ENCODE peak calls at places on chromosomes 11 and 22, in four cellular contexts. One of them, this sample, is unnamed.

GRCh38 chr22:44133901-44134511 is 46.7 kb upstream of the PARVG start:
- DNase-seq in H9: no peak
- DNase-seq in body of pancreas: peak; percentile 16
- DNase-seq in colonic mucosa: no peak
- DNase-seq in this sample: no peak

GRCh38 chr11:70415642-70416395 is 17.5 kb downstream of the CTTN start:
- DNase-seq in H9: no peak
- DNase-seq in body of pancreas: no peak
- DNase-seq in colonic mucosa: no peak
- DNase-seq in this sample: no peak

GRCh38 chr11:21814169-21814568 is 378.7 kb upstream of the ANO5 start:
- DNase-seq in H9: no peak
- DNase-seq in body of pancreas: peak; percentile 15
- DNase-seq in colonic mucosa: no peak
- DNase-seq in this sample: no peak

GRCh38 chr11:125303186-125303585 is 138.6 kb downstream of the PKNOX2 start:
- DNase-seq in H9: no peak
- DNase-seq in body of pancreas: no peak
- DNase-seq in colonic mucosa: no peak
- DNase-seq in this sample: no peak

GRCh38 chr22:43110927-43111623 is 525 bp downstream of the BIK start:
- DNase-seq in H9: no peak
- DNase-seq in body of pancreas: peak; percentile 77
- DNase-seq in colonic mucosa: peak; percentile 50
- DNase-seq in this sample: no peak

GRCh38 chr11:12453243-12453642 is 75.9 kb downstream of the PARVA start:
- DNase-seq in H9: no peak
- DNase-seq in body of pancreas: no peak
- DNase-seq in colonic mucosa: no peak
- DNase-seq in this sample: no peak

GRCh38 chr11:65446446-65447277 is 24.1 kb downstream of the NEAT1 start:
- DNase-seq in H9: no peak
- DNase-seq in body of pancreas: no peak
- DNase-seq in colonic mucosa: no peak
- DNase-seq in this sample: no peak

GRCh38 chr11:72706579-72706978 is 32.4 kb upstream of the PDE2A start:
- DNase-seq in H9: no peak
- DNase-seq in body of pancreas: no peak
- DNase-seq in colonic mucosa: no peak
- DNase-seq in this sample: no peak

GRCh38 chr11:46369458-46370152 is 11.9 kb upstream of the MDK start:
- DNase-seq in H9: peak; percentile 91
- DNase-seq in body of pancreas: peak; percentile 56
- DNase-seq in colonic mucosa: peak; percentile 52
- DNase-seq in this sample: no peak

GRCh38 chr11:44306469-44307244 is 3.3 kb downstream of the ALX4 start:
- DNase-seq in H9: no peak
- DNase-seq in body of pancreas: no peak
- DNase-seq in colonic mucosa: no peak
- DNase-seq in this sample: no peak

GRCh38 chr11:104892723-104893511 is 5.3 kb downstream of the CASP12 start:
- DNase-seq in H9: no peak
- DNase-seq in body of pancreas: no peak
- DNase-seq in colonic mucosa: no peak
- DNase-seq in this sample: no peak
- TF ChIP-seq CTCF in H9: no peak
- TF ChIP-seq CTCF in body of pancreas: no peak
- TF ChIP-seq CTCF in colonic mucosa: no peak
- TF ChIP-seq CTCF in this sample: no peak

GRCh38 chr22:48721394-48721666 is 1106.3 kb downstream of the BRD1 start:
- DNase-seq in H9: no peak
- DNase-seq in body of pancreas: peak; percentile 57
- DNase-seq in colonic mucosa: no peak
- DNase-seq in this sample: no peak

GRCh38 chr22:48724899-48725298 is 1102.8 kb downstream of the BRD1 start:
- DNase-seq in H9: no peak
- DNase-seq in body of pancreas: no peak
- DNase-seq in colonic mucosa: no peak
- DNase-seq in this sample: no peak

GRCh38 chr22:48720662-48721393 is 1106.8 kb downstream of the BRD1 start:
- DNase-seq in H9: no peak
- DNase-seq in body of pancreas: no peak
- DNase-seq in colonic mucosa: no peak
- DNase-seq in this sample: no peak

GRCh38 chr22:48719978-48720661 is 1107.6 kb downstream of the BRD1 start:
- DNase-seq in H9: peak; percentile 59
- DNase-seq in body of pancreas: no peak
- DNase-seq in colonic mucosa: no peak
- DNase-seq in this sample: no peak

GRCh38 chr22:48722661-48723060 is 1105.0 kb downstream of the BRD1 start:
- DNase-seq in H9: no peak
- DNase-seq in body of pancreas: no peak
- DNase-seq in colonic mucosa: no peak
- DNase-seq in this sample: no peak
- TF ChIP-seq CTCF in H9: no peak
- TF ChIP-seq CTCF in body of pancreas: no peak
- TF ChIP-seq CTCF in colonic mucosa: no peak
- TF ChIP-seq CTCF in this sample: no peak

GRCh38 chr11:6263664-6264063 is 4.0 kb downstream of the CCKBR start:
- DNase-seq in H9: no peak
- DNase-seq in body of pancreas: no peak
- DNase-seq in colonic mucosa: no peak
- DNase-seq in this sample: no peak
- TF ChIP-seq CTCF in H9: no peak
- TF ChIP-seq CTCF in body of pancreas: no peak
- TF ChIP-seq CTCF in colonic mucosa: no peak
- TF ChIP-seq CTCF in this sample: no peak

GRCh38 chr11:116927163-116927772 is 89.8 kb upstream of the APOA1 start:
- DNase-seq in H9: no peak
- DNase-seq in body of pancreas: peak; percentile 30
- DNase-seq in colonic mucosa: no peak
- DNase-seq in this sample: no peak
- TF ChIP-seq CTCF in H9: peak; percentile 49
- TF ChIP-seq CTCF in body of pancreas: no peak
- TF ChIP-seq CTCF in colonic mucosa: no peak
- TF ChIP-seq CTCF in this sample: peak; percentile 67

GRCh38 chr11:93054881-93055280 is 85.4 kb downstream of the MTNR1B start:
- DNase-seq in H9: no peak
- DNase-seq in body of pancreas: no peak
- DNase-seq in colonic mucosa: no peak
- DNase-seq in this sample: no peak
- TF ChIP-seq CTCF in H9: no peak
- TF ChIP-seq CTCF in body of pancreas: no peak
- TF ChIP-seq CTCF in colonic mucosa: no peak
- TF ChIP-seq CTCF in this sample: no peak